ENCODE peak calls at places on chromosome 15, in six cellular contexts. Z is activated naive CD8-positive, alpha-beta T cell treated with anti-CD3 and anti-CD28 coated beads for 36 hours; L is T-cell; M is bronchial epithelial cell; U is T-helper 2 cell; N is activated T-helper 1 cell treated with anti-CD3 and anti-CD28 coated beads, Interleukin-2, amount 50 U/mL, for 16 hours. R is an unnamed sample.

GRCh38 chr15:101394056-101394630 is 95.4 kb downstream of the PCSK6 start:
- DNase-seq in M (no peak), U (no peak), Z (no peak), L (no peak), N (no peak), R (no peak)

GRCh38 chr15:52105856-52106255 is 6.7 kb downstream of the BCL2L10 start:
- DNase-seq in M (peak; percentile 90), U (no peak), N (no peak), Z (no peak), L (no peak), R (peak; percentile 69)

GRCh38 chr15:73857193-73857920 is 16.0 kb upstream of the TBC1D21 start:
- DNase-seq in L (no peak), M (no peak), U (no peak), N (no peak), Z (no peak), R (no peak)

GRCh38 chr15:25682349-25682748 is 180.8 kb downstream of the ATP10A start:
- DNase-seq in L (no peak), M (no peak), U (no peak), Z (no peak), N (no peak), R (no peak)

GRCh38 chr15:63041982-63042878 is at the start of gene TPM1:
- DNase-seq in Z (peak; percentile 16), N (no peak), L (no peak), M (peak; percentile 74), U (no peak), R (peak; percentile 92)

GRCh38 chr15:88076246-88076645 is 180.3 kb downstream of the NTRK3 start:
- DNase-seq in U (no peak), N (no peak), L (no peak), Z (no peak), M (no peak), R (no peak)

GRCh38 chr15:100715571-100716455 is 113.4 kb downstream of the ASB7 start:
- DNase-seq in U (no peak), M (no peak), Z (no peak), L (no peak), N (no peak), R (no peak)

GRCh38 chr15:90790057-90790456 is 72.9 kb downstream of the BLM start:
- DNase-seq in Z (no peak), U (no peak), L (no peak), M (no peak), N (no peak), R (no peak)

GRCh38 chr15:90230071-90230494 is 3.7 kb downstream of the CIB1 start:
- DNase-seq in Z (no peak), N (no peak), U (no peak), M (no peak), L (no peak), R (no peak)

GRCh38 chr15:79041598-79042175 is 48.9 kb downstream of the RASGRF1 start:
- DNase-seq in M (no peak), L (no peak), Z (no peak), N (no peak), U (no peak), R (no peak)

GRCh38 chr15:59611277-59612260 is at the start of gene GCNT3:
- DNase-seq in M (peak; percentile 83), Z (no peak), N (no peak), U (no peak), L (no peak), R (peak; percentile 58)

GRCh38 chr15:59268199-59268979 is 61.7 kb downstream of the LDHAL6B start:
- DNase-seq in L (no peak), U (no peak), M (peak; percentile 87), N (no peak), Z (no peak), R (peak; percentile 79)

GRCh38 chr15:90035095-90035834 is 34.1 kb downstream of the ZNF710 start:
- DNase-seq in L (no peak), N (no peak), M (peak; percentile 74), Z (no peak), U (no peak), R (no peak)

GRCh38 chr15:89912145-89912673 is 543 bp downstream of the ARPIN start:
- DNase-seq in Z (no peak), U (no peak), L (no peak), M (no peak), N (no peak), R (no peak)

GRCh38 chr15:62795171-62795570 is 247.4 kb upstream of the TPM1 start:
- DNase-seq in U (no peak), Z (no peak), N (no peak), M (no peak), L (no peak), R (no peak)

GRCh38 chr15:57440799-57441198 is 64.5 kb downstream of the CGNL1 start:
- DNase-seq in U (no peak), N (no peak), M (peak; percentile 48), Z (no peak), L (no peak), R (peak; percentile 70)

GRCh38 chr15:25673972-25674371 is 189.2 kb downstream of the ATP10A start:
- DNase-seq in M (no peak), Z (no peak), L (no peak), N (no peak), U (no peak), R (no peak)

GRCh38 chr15:74136584-74137543 is 6.5 kb downstream of the ISLR2 start:
- DNase-seq in L (no peak), M (no peak), N (no peak), U (no peak), Z (no peak), R (no peak)

GRCh38 chr15:59247364-59247763 is 40.7 kb downstream of the LDHAL6B start:
- DNase-seq in N (no peak), L (peak; percentile 41), M (peak; percentile 57), U (peak; percentile 12), Z (peak; percentile 29), R (peak; percentile 35)

GRCh38 chr15:68252925-68253534 is 23.5 kb upstream of the CLN6 start:
- DNase-seq in U (peak; percentile 14), N (no peak), Z (no peak), M (peak; percentile 79), L (peak; percentile 43), R (peak; percentile 76)

GRCh38 chr15:38589502-38589901 is 24.9 kb upstream of the RASGRP1 start:
- DNase-seq in N (no peak), M (peak; percentile 93), L (no peak), U (no peak), Z (no peak), R (peak; percentile 88)

GRCh38 chr15:93087825-93088199 is 1.2 kb downstream of the RGMA start:
- DNase-seq in Z (peak; percentile 63), U (peak; percentile 57), M (peak; percentile 69), L (peak; percentile 63), N (peak; percentile 51), R (peak; percentile 52)

GRCh38 chr15:73283341-73283962 is 85.3 kb downstream of the HCN4 start:
- DNase-seq in N (no peak), M (no peak), Z (no peak), L (no peak), U (no peak), R (no peak)

GRCh38 chr15:90291679-90292356 is 26.3 kb downstream of the NGRN start:
- DNase-seq in U (no peak), Z (peak; percentile 24), N (no peak), L (no peak), M (peak; percentile 55), R (peak; percentile 21)

R was measured in mammary epithelial cell.